ENCODE peak calls at places on chromosomes 5 and 9, in eight cellular contexts. W is activated T-helper 1 cell treated with Interleukin-2 at 50 U/mL for 16 hours; F is naive thymus-derived CD4-positive, alpha-beta T cell; R is NCI-H2107; E is left ventricle myocardium inferior; I is stimulated activated CD8-positive, alpha-beta memory T cell treated with anti-CD3 and anti-CD28 coated beads, Interleukin-4, amount 100 ng/mL, for 48 hours; U is ovary; M is ureter. K is an unnamed sample.
A peak's percentile ranks its signal among the peaks of the same experiment; 100 is the strongest.

GRCh38 chr5:101163088-101163487 is 260.0 kb upstream of the ST8SIA4 start:
- DNase-seq in W (no peak), F (no peak), R (no peak), E (no peak), I (no peak), U (no peak), M (no peak), K (no peak)

GRCh38 chr5:4222821-4223220 is 627.2 kb downstream of the IRX1 start:
- DNase-seq in W (no peak), F (no peak), R (no peak), E (no peak), I (no peak), U (no peak), M (no peak), K (no peak)

GRCh38 chr5:113922343-113922742 is 408.8 kb downstream of the YTHDC2 start:
- DNase-seq in W (no peak), F (no peak), R (no peak), E (no peak), I (no peak), U (no peak), M (no peak), K (no peak)

GRCh38 chr9:6632516-6633328 is 12.8 kb downstream of the GLDC start:
- DNase-seq in W (no peak), F (no peak), R (no peak), E (no peak), I (no peak), U (no peak), M (peak; percentile 73), K (peak; percentile 84)

GRCh38 chr9:95406114-95406513 is 88.6 kb upstream of the FANCC start:
- DNase-seq in W (no peak), F (no peak), R (no peak), E (no peak), I (no peak), U (no peak), M (no peak), K (no peak)

GRCh38 chr5:133147411-133147810 is 95.6 kb downstream of the HSPA4 start:
- DNase-seq in W (no peak), F (no peak), R (no peak), E (no peak), I (no peak), U (no peak), M (no peak), K (no peak)

GRCh38 chr5:32233696-32234447 is 59.8 kb upstream of the GOLPH3 start:
- DNase-seq in W (no peak), F (no peak), R (no peak), E (no peak), I (no peak), U (no peak), M (no peak), K (no peak)

GRCh38 chr9:89820337-89820736 is 215.5 kb downstream of the GADD45G start:
- DNase-seq in W (no peak), F (no peak), R (no peak), E (no peak), I (no peak), U (no peak), M (no peak), K (no peak)

GRCh38 chr9:87678650-87679355 is 47.1 kb upstream of the CTSL start:
- DNase-seq in W (no peak), F (no peak), R (no peak), E (peak; percentile 41), I (peak; percentile 54), U (no peak), M (peak; percentile 35), K (no peak)

GRCh38 chr5:1005904-1006655 is 2.5 kb upstream of the NKD2 start:
- DNase-seq in W (no peak), F (no peak), R (no peak), E (peak; percentile 12), I (peak; percentile 18), U (peak; percentile 24), M (peak; percentile 43), K (no peak)

GRCh38 chr9:121105531-121105930 is 30.8 kb downstream of the CNTRL start:
- DNase-seq in W (no peak), F (no peak), R (no peak), E (no peak), I (no peak), U (no peak), M (no peak), K (no peak)

GRCh38 chr9:137447722-137448568 is 6.8 kb upstream of the ENTPD8 start:
- DNase-seq in W (no peak), F (peak; percentile 9), R (no peak), E (no peak), I (no peak), U (peak; percentile 46), M (no peak), K (no peak)

GRCh38 chr5:135073771-135074345 is 39.8 kb upstream of the PITX1 start:
- DNase-seq in W (no peak), F (no peak), R (no peak), E (no peak), I (no peak), U (no peak), M (no peak), K (no peak)

GRCh38 chr9:124197177-124198095 is 60.3 kb upstream of the NEK6 start:
- DNase-seq in W (no peak), F (no peak), R (no peak), E (no peak), I (peak; percentile 25), U (no peak), M (no peak), K (peak; percentile 49)

GRCh38 chr5:149837680-149838269 is 106.8 kb downstream of the PDE6A start:
- DNase-seq in W (no peak), F (no peak), R (peak; percentile 4), E (no peak), I (peak; percentile 29), U (peak; percentile 63), M (no peak), K (no peak)

GRCh38 chr5:16937023-16937379 is 913 bp upstream of the MYO10 start:
- DNase-seq in W (no peak), F (no peak), R (no peak), E (no peak), I (no peak), U (no peak), M (peak; percentile 51), K (no peak)

GRCh38 chr9:107999890-108000289 is 510.3 kb upstream of the KLF4 start:
- DNase-seq in W (no peak), F (no peak), R (no peak), E (no peak), I (no peak), U (no peak), M (no peak), K (no peak)

K was measured in GM12892.